ENCODE peak calls at places on chromosomes 6 and 20, in ten cellular contexts. One of them, this sample, is unnamed.

GRCh38 chr6:42292002-42292735 is 74.5 kb upstream of the MRPS10 start:
- DNase-seq in brain microvascular endothelial cell: peak; percentile 85
- DNase-seq in cardiac muscle cell: no peak
- DNase-seq in fibroblast of villous mesenchyme: peak; percentile 63
- DNase-seq in IMR-90: peak; percentile 80
- DNase-seq in GM12865: peak; percentile 69
- DNase-seq in Peyer's patch: no peak
- DNase-seq in AG09319: peak; percentile 55
- DNase-seq in psoas muscle: no peak
- DNase-seq in endothelial cell: no peak
- DNase-seq in this sample: no peak

GRCh38 chr20:23146857-23147256 is 60.7 kb upstream of the CD93 start:
- DNase-seq in endothelial cell: no peak
- DNase-seq in AG09319: no peak
- DNase-seq in fibroblast of villous mesenchyme: no peak
- DNase-seq in brain microvascular endothelial cell: no peak
- DNase-seq in IMR-90: no peak
- DNase-seq in Peyer's patch: no peak
- DNase-seq in psoas muscle: no peak
- DNase-seq in cardiac muscle cell: no peak
- DNase-seq in GM12865: no peak
- DNase-seq in this sample: no peak

GRCh38 chr20:58553841-58554240 is 38.6 kb upstream of the APCDD1L start:
- DNase-seq in brain microvascular endothelial cell: no peak
- DNase-seq in IMR-90: peak; percentile 70
- DNase-seq in psoas muscle: peak; percentile 73
- DNase-seq in Peyer's patch: no peak
- DNase-seq in AG09319: peak; percentile 51
- DNase-seq in fibroblast of villous mesenchyme: peak; percentile 55
- DNase-seq in GM12865: no peak
- DNase-seq in cardiac muscle cell: no peak
- DNase-seq in endothelial cell: no peak
- DNase-seq in this sample: no peak

GRCh38 chr6:62284725-62285124 is 1.3 kb downstream of the KHDRBS2 start:
- DNase-seq in Peyer's patch: no peak
- DNase-seq in IMR-90: no peak
- DNase-seq in brain microvascular endothelial cell: no peak
- DNase-seq in fibroblast of villous mesenchyme: no peak
- DNase-seq in GM12865: no peak
- DNase-seq in endothelial cell: no peak
- DNase-seq in cardiac muscle cell: no peak
- DNase-seq in psoas muscle: no peak
- DNase-seq in AG09319: no peak
- DNase-seq in this sample: no peak

GRCh38 chr6:34865107-34865506 is 22.7 kb downstream of the TAF11 start:
- DNase-seq in psoas muscle: no peak
- DNase-seq in Peyer's patch: no peak
- DNase-seq in cardiac muscle cell: peak; percentile 76
- DNase-seq in brain microvascular endothelial cell: peak; percentile 30
- DNase-seq in IMR-90: peak; percentile 20
- DNase-seq in AG09319: no peak
- DNase-seq in endothelial cell: no peak
- DNase-seq in GM12865: no peak
- DNase-seq in fibroblast of villous mesenchyme: peak; percentile 83
- DNase-seq in this sample: no peak

GRCh38 chr20:48329676-48330644 is 497.8 kb downstream of the PREX1 start:
- DNase-seq in AG09319: no peak
- DNase-seq in IMR-90: peak; percentile 51
- DNase-seq in Peyer's patch: no peak
- DNase-seq in psoas muscle: no peak
- DNase-seq in GM12865: peak; percentile 29
- DNase-seq in fibroblast of villous mesenchyme: peak; percentile 6
- DNase-seq in endothelial cell: peak; percentile 64
- DNase-seq in brain microvascular endothelial cell: no peak
- DNase-seq in cardiac muscle cell: peak; percentile 36
- DNase-seq in this sample: peak; percentile 70

GRCh38 chr20:22619272-22619671 is 34.9 kb upstream of the FOXA2 start:
- DNase-seq in IMR-90: no peak
- DNase-seq in fibroblast of villous mesenchyme: no peak
- DNase-seq in brain microvascular endothelial cell: no peak
- DNase-seq in GM12865: no peak
- DNase-seq in Peyer's patch: no peak
- DNase-seq in AG09319: no peak
- DNase-seq in endothelial cell: no peak
- DNase-seq in cardiac muscle cell: no peak
- DNase-seq in psoas muscle: no peak
- DNase-seq in this sample: no peak

GRCh38 chr6:52390361-52390727 is 28.4 kb downstream of the PAQR8 start:
- DNase-seq in cardiac muscle cell: no peak
- DNase-seq in psoas muscle: no peak
- DNase-seq in fibroblast of villous mesenchyme: peak; percentile 70
- DNase-seq in brain microvascular endothelial cell: peak; percentile 49
- DNase-seq in Peyer's patch: peak; percentile 49
- DNase-seq in GM12865: peak; percentile 82
- DNase-seq in AG09319: no peak
- DNase-seq in endothelial cell: no peak
- DNase-seq in IMR-90: peak; percentile 73
- DNase-seq in this sample: peak; percentile 53

GRCh38 chr6:5086294-5086890 is 1.3 kb downstream of the PPP1R3G start:
- DNase-seq in cardiac muscle cell: no peak
- DNase-seq in endothelial cell: peak; percentile 17
- DNase-seq in Peyer's patch: no peak
- DNase-seq in IMR-90: no peak
- DNase-seq in AG09319: no peak
- DNase-seq in psoas muscle: peak; percentile 61
- DNase-seq in fibroblast of villous mesenchyme: no peak
- DNase-seq in brain microvascular endothelial cell: no peak
- DNase-seq in GM12865: no peak
- DNase-seq in this sample: no peak

GRCh38 chr20:46765506-46765905 is 56.1 kb downstream of the SLC2A10 start:
- DNase-seq in AG09319: no peak
- DNase-seq in IMR-90: no peak
- DNase-seq in Peyer's patch: no peak
- DNase-seq in brain microvascular endothelial cell: no peak
- DNase-seq in GM12865: no peak
- DNase-seq in fibroblast of villous mesenchyme: no peak
- DNase-seq in cardiac muscle cell: no peak
- DNase-seq in endothelial cell: no peak
- DNase-seq in psoas muscle: no peak
- DNase-seq in this sample: no peak

GRCh38 chr20:58790440-58790839 is 60.3 kb downstream of the GNAS-AS1 start:
- DNase-seq in brain microvascular endothelial cell: no peak
- DNase-seq in fibroblast of villous mesenchyme: no peak
- DNase-seq in cardiac muscle cell: no peak
- DNase-seq in GM12865: peak; percentile 3
- DNase-seq in psoas muscle: no peak
- DNase-seq in endothelial cell: no peak
- DNase-seq in Peyer's patch: no peak
- DNase-seq in IMR-90: no peak
- DNase-seq in AG09319: no peak
- DNase-seq in this sample: no peak

GRCh38 chr20:23143986-23144695 is 58.0 kb upstream of the CD93 start:
- DNase-seq in endothelial cell: no peak
- DNase-seq in brain microvascular endothelial cell: no peak
- DNase-seq in Peyer's patch: no peak
- DNase-seq in cardiac muscle cell: no peak
- DNase-seq in GM12865: no peak
- DNase-seq in AG09319: no peak
- DNase-seq in psoas muscle: peak; percentile 36
- DNase-seq in fibroblast of villous mesenchyme: no peak
- DNase-seq in IMR-90: no peak
- DNase-seq in this sample: no peak

GRCh38 chr6:99575544-99576227 is 7.2 kb upstream of the CCNC start:
- DNase-seq in psoas muscle: no peak
- DNase-seq in Peyer's patch: no peak
- DNase-seq in GM12865: no peak
- DNase-seq in AG09319: no peak
- DNase-seq in IMR-90: no peak
- DNase-seq in fibroblast of villous mesenchyme: no peak
- DNase-seq in brain microvascular endothelial cell: no peak
- DNase-seq in cardiac muscle cell: no peak
- DNase-seq in endothelial cell: no peak
- DNase-seq in this sample: no peak

GRCh38 chr20:51042657-51043247 is 19.8 kb upstream of the KCNG1 start:
- DNase-seq in Peyer's patch: no peak
- DNase-seq in IMR-90: no peak
- DNase-seq in fibroblast of villous mesenchyme: no peak
- DNase-seq in brain microvascular endothelial cell: no peak
- DNase-seq in cardiac muscle cell: no peak
- DNase-seq in psoas muscle: no peak
- DNase-seq in AG09319: no peak
- DNase-seq in GM12865: no peak
- DNase-seq in endothelial cell: no peak
- DNase-seq in this sample: no peak
- TF ChIP-seq CTCF in Peyer's patch: no peak
- TF ChIP-seq CTCF in IMR-90: no peak
- TF ChIP-seq CTCF in fibroblast of villous mesenchyme: peak; percentile 32
- TF ChIP-seq CTCF in brain microvascular endothelial cell: peak; percentile 51
- TF ChIP-seq CTCF in cardiac muscle cell: peak; percentile 31
- TF ChIP-seq CTCF in psoas muscle: no peak
- TF ChIP-seq CTCF in AG09319: no peak
- TF ChIP-seq CTCF in GM12865: peak; percentile 6
- TF ChIP-seq CTCF in endothelial cell: peak; percentile 50
- TF ChIP-seq CTCF in this sample: no peak

DNA sequence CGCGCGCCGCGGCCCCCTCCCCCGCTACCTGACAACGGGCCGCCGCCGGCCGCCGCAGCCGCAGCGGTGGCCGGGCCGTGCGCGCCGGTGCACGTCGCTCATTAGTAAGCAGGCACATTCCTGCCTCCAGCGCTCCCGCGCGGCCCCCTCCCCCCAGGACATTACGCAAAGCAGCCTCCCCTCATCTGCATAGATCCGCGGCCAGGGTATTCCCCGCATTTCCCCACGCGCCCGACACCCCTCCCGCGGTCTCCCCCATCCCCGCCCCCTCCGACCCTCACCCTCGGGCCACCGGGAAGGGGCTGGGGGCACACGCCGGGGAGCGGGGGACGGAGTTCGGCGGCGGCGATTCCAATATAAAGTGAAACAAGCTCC is at the start of gene HIVEP2:
- DNase-seq in Peyer's patch: peak; percentile 88
- DNase-seq in GM12865: peak; percentile 84
- DNase-seq in IMR-90: peak; percentile 87
- DNase-seq in AG09319: no peak
- DNase-seq in psoas muscle: peak; percentile 93
- DNase-seq in brain microvascular endothelial cell: peak; percentile 88
- DNase-seq in cardiac muscle cell: peak; percentile 93
- DNase-seq in endothelial cell: peak; percentile 83
- DNase-seq in fibroblast of villous mesenchyme: peak; percentile 91
- DNase-seq in this sample: peak; percentile 71
- TF ChIP-seq CTCF in Peyer's patch: peak; percentile 40
- TF ChIP-seq CTCF in GM12865: no peak
- TF ChIP-seq CTCF in IMR-90: peak; percentile 20
- TF ChIP-seq CTCF in AG09319: no peak
- TF ChIP-seq CTCF in psoas muscle: no peak
- TF ChIP-seq CTCF in brain microvascular endothelial cell: peak; percentile 28
- TF ChIP-seq CTCF in cardiac muscle cell: no peak
- TF ChIP-seq CTCF in endothelial cell: no peak
- TF ChIP-seq CTCF in fibroblast of villous mesenchyme: peak; percentile 1
- TF ChIP-seq CTCF in this sample: no peak

GRCh38 chr6:45724027-45724426 is 291.6 kb downstream of the CLIC5 start:
- DNase-seq in brain microvascular endothelial cell: no peak
- DNase-seq in fibroblast of villous mesenchyme: no peak
- DNase-seq in Peyer's patch: no peak
- DNase-seq in GM12865: no peak
- DNase-seq in cardiac muscle cell: no peak
- DNase-seq in AG09319: no peak
- DNase-seq in IMR-90: no peak
- DNase-seq in psoas muscle: no peak
- DNase-seq in endothelial cell: no peak
- DNase-seq in this sample: no peak

GRCh38 chr6:45724511-45724910 is 291.1 kb downstream of the CLIC5 start:
- DNase-seq in GM12865: no peak
- DNase-seq in AG09319: peak; percentile 51
- DNase-seq in cardiac muscle cell: no peak
- DNase-seq in brain microvascular endothelial cell: peak; percentile 74
- DNase-seq in endothelial cell: no peak
- DNase-seq in Peyer's patch: no peak
- DNase-seq in fibroblast of villous mesenchyme: peak; percentile 92
- DNase-seq in psoas muscle: no peak
- DNase-seq in IMR-90: peak; percentile 84
- DNase-seq in this sample: no peak

GRCh38 chr6:45718901-45719300 is 296.8 kb downstream of the CLIC5 start:
- DNase-seq in brain microvascular endothelial cell: no peak
- DNase-seq in GM12865: no peak
- DNase-seq in IMR-90: peak; percentile 64
- DNase-seq in fibroblast of villous mesenchyme: no peak
- DNase-seq in AG09319: no peak
- DNase-seq in endothelial cell: no peak
- DNase-seq in Peyer's patch: no peak
- DNase-seq in cardiac muscle cell: no peak
- DNase-seq in psoas muscle: no peak
- DNase-seq in this sample: no peak

GRCh38 chr6:45722876-45723275 is 292.8 kb downstream of the CLIC5 start:
- DNase-seq in Peyer's patch: no peak
- DNase-seq in cardiac muscle cell: no peak
- DNase-seq in endothelial cell: no peak
- DNase-seq in fibroblast of villous mesenchyme: no peak
- DNase-seq in psoas muscle: no peak
- DNase-seq in brain microvascular endothelial cell: no peak
- DNase-seq in GM12865: no peak
- DNase-seq in IMR-90: no peak
- DNase-seq in AG09319: no peak
- DNase-seq in this sample: no peak

GRCh38 chr6:45721665-45722064 is 294.0 kb downstream of the CLIC5 start:
- DNase-seq in AG09319: no peak
- DNase-seq in psoas muscle: no peak
- DNase-seq in GM12865: no peak
- DNase-seq in brain microvascular endothelial cell: no peak
- DNase-seq in IMR-90: no peak
- DNase-seq in fibroblast of villous mesenchyme: no peak
- DNase-seq in Peyer's patch: no peak
- DNase-seq in cardiac muscle cell: no peak
- DNase-seq in endothelial cell: no peak
- DNase-seq in this sample: no peak
- TF ChIP-seq CTCF in AG09319: no peak
- TF ChIP-seq CTCF in psoas muscle: no peak
- TF ChIP-seq CTCF in GM12865: no peak
- TF ChIP-seq CTCF in brain microvascular endothelial cell: peak; percentile 20
- TF ChIP-seq CTCF in IMR-90: no peak
- TF ChIP-seq CTCF in fibroblast of villous mesenchyme: no peak
- TF ChIP-seq CTCF in Peyer's patch: no peak
- TF ChIP-seq CTCF in cardiac muscle cell: no peak
- TF ChIP-seq CTCF in endothelial cell: no peak
- TF ChIP-seq CTCF in this sample: no peak

DNA sequence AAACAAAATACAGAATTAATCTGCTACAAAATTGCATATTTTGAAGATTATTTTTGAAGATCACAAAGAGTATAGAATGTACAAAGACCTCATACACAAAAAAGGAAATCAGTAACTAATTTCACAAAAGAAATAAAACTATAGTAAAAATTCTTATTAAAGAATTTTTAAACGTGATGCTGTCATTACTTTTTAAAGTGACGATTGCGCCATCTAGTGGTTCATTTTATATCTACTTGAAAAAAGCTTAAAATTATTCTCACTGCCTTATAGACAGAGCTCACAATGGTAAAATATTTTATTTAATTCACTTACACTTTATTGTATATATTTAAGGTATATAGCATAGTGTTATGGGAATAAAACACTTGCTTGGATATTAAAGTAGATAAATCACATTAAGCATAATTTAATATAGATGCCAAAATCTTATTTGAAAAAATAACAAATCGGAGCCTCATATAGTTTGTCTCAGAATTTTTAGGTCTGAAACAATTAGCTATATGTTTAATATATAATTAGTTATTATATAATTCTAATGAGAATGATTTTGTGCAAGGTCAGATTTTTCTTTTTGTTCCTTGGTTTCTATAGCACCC is 128.8 kb downstream of the PHF3 start:
- DNase-seq in AG09319: peak; percentile 2
- DNase-seq in brain microvascular endothelial cell: no peak
- DNase-seq in cardiac muscle cell: peak; percentile 69
- DNase-seq in Peyer's patch: no peak
- DNase-seq in IMR-90: peak; percentile 52
- DNase-seq in GM12865: peak; percentile 63
- DNase-seq in psoas muscle: no peak
- DNase-seq in fibroblast of villous mesenchyme: peak; percentile 59
- DNase-seq in endothelial cell: no peak
- DNase-seq in this sample: no peak
- TF ChIP-seq CTCF in AG09319: peak; percentile 22
- TF ChIP-seq CTCF in brain microvascular endothelial cell: peak; percentile 10
- TF ChIP-seq CTCF in cardiac muscle cell: peak; percentile 26
- TF ChIP-seq CTCF in Peyer's patch: peak; percentile 58
- TF ChIP-seq CTCF in IMR-90: peak; percentile 61
- TF ChIP-seq CTCF in GM12865: peak; percentile 16
- TF ChIP-seq CTCF in psoas muscle: peak; percentile 80
- TF ChIP-seq CTCF in fibroblast of villous mesenchyme: peak; percentile 39
- TF ChIP-seq CTCF in endothelial cell: peak; percentile 92
- TF ChIP-seq CTCF in this sample: no peak

This sample was measured in GM13976.